ENCODE peak calls at places on chromosomes 7 and 10, in nine cellular contexts. K, L, C, R, G, V, M, T and E are unnamed samples.

GRCh38 chr7:75690121-75690523 is 48.6 kb downstream of the HIP1 start:
- DNase-seq in K (no peak), L (no peak), C (no peak), R (no peak), G (no peak), V (no peak), M (no peak), T (no peak), E (no peak)

GRCh38 chr7:151007469-151007898 is 16.7 kb downstream of the NOS3 start:
- DNase-seq in K (no peak), L (peak), C (no peak), R (no peak), G (peak), V (no peak), M (no peak), T (no peak), E (no peak)

GRCh38 chr7:17239683-17240521 is 58.5 kb upstream of the AHR start:
- DNase-seq in K (no peak), L (no peak), C (peak), R (no peak), G (no peak), V (peak), M (peak), T (no peak), E (no peak)

GRCh38 chr7:98922392-98923107 is 44.2 kb downstream of the TRRAP start:
- DNase-seq in K (no peak), L (no peak), C (no peak), R (no peak), G (no peak), V (peak), M (peak), T (no peak), E (no peak)

GRCh38 chr10:15739437-15739970 is 19.8 kb upstream of the ITGA8 start:
- DNase-seq in K (no peak), L (no peak), C (no peak), R (no peak), G (no peak), V (no peak), M (no peak), T (no peak), E (no peak)

GRCh38 chr10:114987995-114988394 is 50.0 kb downstream of the TRUB1 start:
- DNase-seq in K (no peak), L (no peak), C (no peak), R (no peak), G (no peak), V (peak), M (peak), T (no peak), E (no peak)

GRCh38 chr7:112001089-112001826 is 204.9 kb downstream of the DOCK4 start:
- DNase-seq in K (no peak), L (no peak), C (peak), R (no peak), G (no peak), V (peak), M (peak), T (no peak), E (no peak)

GRCh38 chr7:20152511-20152910 is 64.7 kb downstream of the MACC1 start:
- DNase-seq in K (no peak), L (no peak), C (no peak), R (no peak), G (no peak), V (no peak), M (no peak), T (no peak), E (no peak)

GRCh38 chr7:138978541-138979184 is 2.5 kb downstream of the KIAA1549 start:
- DNase-seq in K (no peak), L (no peak), C (no peak), R (no peak), G (no peak), V (no peak), M (no peak), T (no peak), E (no peak)

GRCh38 chr10:124524991-124525653 is 63.5 kb downstream of the LHPP start:
- DNase-seq in K (peak), L (peak), C (no peak), R (no peak), G (no peak), V (no peak), M (no peak), T (no peak), E (no peak)

GRCh38 chr7:32479574-32480200 is 10.5 kb downstream of the LSM5 start:
- DNase-seq in K (no peak), L (peak), C (peak), R (peak), G (peak), V (peak), M (peak), T (peak), E (peak)
- TF ChIP-seq CTCF in K (peak), L (peak), C (peak), R (peak), G (peak), V (peak), M (peak), T (peak), E (peak)

GRCh38 chr10:97101166-97101940 is 84.4 kb downstream of the SLIT1 start:
- DNase-seq in K (no peak), L (no peak), C (no peak), R (no peak), G (peak), V (no peak), M (no peak), T (no peak), E (no peak)
- TF ChIP-seq CTCF in K (no peak), L (peak), C (no peak), R (no peak), G (peak), V (peak), M (no peak), T (no peak), E (peak)

GRCh38 chr10:61896854-61897661 is 4.4 kb upstream of the ARID5B start:
- DNase-seq in K (peak), L (peak), C (peak), R (peak), G (peak), V (peak), M (peak), T (peak), E (peak)
- TF ChIP-seq CTCF in K (peak), L (peak), C (peak), R (peak), G (peak), V (peak), M (peak), T (peak), E (peak)

GRCh38 chr7:73978681-73979563 is 49.1 kb upstream of the ELN start:
- DNase-seq in K (peak), L (peak), C (peak), R (peak), G (peak), V (peak), M (peak), T (peak), E (peak)
- TF ChIP-seq CTCF in K (peak), L (peak), C (peak), R (peak), G (peak), V (peak), M (peak), T (peak), E (no peak)

GRCh38 chr10:121593267-121593666 is 5.0 kb downstream of the FGFR2 start:
- DNase-seq in K (no peak), L (no peak), C (no peak), R (no peak), G (no peak), V (no peak), M (no peak), T (no peak), E (no peak)

GRCh38 chr10:121593676-121594075 is 4.6 kb downstream of the FGFR2 start:
- DNase-seq in K (no peak), L (no peak), C (no peak), R (no peak), G (no peak), V (no peak), M (no peak), T (no peak), E (no peak)

GRCh38 chr10:121591186-121591585 is 7.1 kb downstream of the FGFR2 start:
- DNase-seq in K (no peak), L (no peak), C (no peak), R (no peak), G (no peak), V (no peak), M (no peak), T (no peak), E (no peak)

GRCh38 chr10:121590772-121591171 is 7.5 kb downstream of the FGFR2 start:
- DNase-seq in K (no peak), L (no peak), C (no peak), R (no peak), G (no peak), V (no peak), M (no peak), T (no peak), E (no peak)

DNA sequence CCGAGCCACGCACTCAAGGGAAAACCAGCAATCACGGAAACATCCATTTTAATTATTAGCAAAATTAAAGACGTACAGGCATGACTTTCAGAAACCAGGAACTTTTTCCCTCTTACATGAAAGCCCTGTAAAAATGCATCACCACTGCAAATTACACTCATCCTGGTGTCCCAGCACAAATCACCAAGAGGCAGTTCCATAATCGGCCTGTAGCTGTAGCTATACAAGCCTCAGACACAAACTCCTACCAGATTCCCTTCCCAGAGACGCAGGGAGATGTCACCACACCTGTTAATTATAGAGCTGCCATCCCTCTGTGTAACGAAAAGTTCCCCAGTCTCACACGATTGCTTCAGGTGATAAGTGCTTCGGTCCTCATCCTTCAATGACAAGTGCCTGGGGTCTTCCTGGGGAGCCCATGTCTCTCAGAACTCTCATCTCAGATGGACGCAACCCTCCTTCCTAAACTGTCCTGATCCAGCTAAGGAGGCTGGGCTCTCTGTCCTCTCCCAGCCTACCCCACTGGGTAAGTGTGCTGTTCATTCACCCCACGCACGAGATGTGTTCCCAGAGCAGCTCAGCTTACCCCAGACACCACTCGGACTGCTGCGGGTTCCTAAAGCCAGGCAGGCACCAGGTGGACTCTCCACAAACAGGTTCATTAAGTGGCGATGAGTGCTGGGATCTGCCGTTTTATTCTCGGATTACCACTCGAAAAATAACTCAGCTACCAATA is 5.9 kb downstream of the FGFR2 start:
- DNase-seq in K (no peak), L (no peak), C (no peak), R (no peak), G (no peak), V (no peak), M (no peak), T (no peak), E (no peak)
- TF ChIP-seq CTCF in K (no peak), L (peak), C (no peak), R (no peak), G (no peak), V (no peak), M (no peak), T (peak), E (peak)